ENCODE peak calls at places on chromosome 10, in four cellular contexts. N is HTR-8/SVneo; R is activated CD8-positive, alpha-beta memory T cell treated with anti-CD3 and anti-CD28 coated beads, Interleukin-2, amount 10 ng/mL, durations not matched to agents 7 days and 5 days; M is cardiac fibroblast. T is an unnamed sample.

GRCh38 chr10:73591935-73592699 is 975 bp upstream of the USP54 start:
- DNase-seq in N (no peak), R (no peak), M (peak; percentile 64), T (peak; percentile 38)

GRCh38 chr10:100939763-100940344 is 27.1 kb downstream of the SLF2 start:
- DNase-seq in N (no peak), M (no peak), R (no peak), T (no peak)

GRCh38 chr10:103807996-103808395 is 47.4 kb downstream of the SH3PXD2A start:
- DNase-seq in M (no peak), R (no peak), N (no peak), T (no peak)

GRCh38 chr10:14449293-14449815 is 118.6 kb upstream of the FRMD4A start:
- DNase-seq in M (no peak), R (no peak), N (no peak), T (no peak)

GRCh38 chr10:100346351-100346764 is 675 bp upstream of the SCD start:
- DNase-seq in R (peak; percentile 89), N (peak; percentile 56), M (peak; percentile 78), T (peak; percentile 83)

GRCh38 chr10:78541528-78542470 is 508.1 kb downstream of the RPS24 start:
- DNase-seq in N (no peak), M (peak; percentile 51), R (no peak), T (no peak)

GRCh38 chr10:31315453-31315852 is 3.6 kb upstream of the ZEB1 start:
- DNase-seq in M (peak; percentile 49), R (no peak), N (no peak), T (no peak)

GRCh38 chr10:3193751-3194150 is 21.2 kb upstream of the PITRM1 start:
- DNase-seq in N (no peak), M (no peak), R (no peak), T (no peak)

GRCh38 chr10:3813986-3814831 is 29.2 kb upstream of the KLF6 start:
- DNase-seq in N (no peak), R (no peak), M (no peak), T (no peak)

GRCh38 chr10:48612241-48612943 is 7.5 kb upstream of the ARHGAP22 start:
- DNase-seq in N (no peak), R (peak; percentile 15), M (no peak), T (no peak)

GRCh38 chr10:91672021-91672608 is 39.2 kb upstream of the PPP1R3C start:
- DNase-seq in M (peak; percentile 58), R (no peak), N (peak; percentile 80), T (peak; percentile 12)

GRCh38 chr10:76341740-76342139 is 910.3 kb downstream of the LRMDA start:
- DNase-seq in N (no peak), M (no peak), R (no peak), T (no peak)

GRCh38 chr10:21431799-21432198 is 93.7 kb downstream of the SKIDA1 start:
- DNase-seq in N (no peak), R (no peak), M (no peak), T (no peak)

GRCh38 chr10:116866987-116867595 is 17.8 kb downstream of the ENO4 start:
- DNase-seq in N (no peak), M (peak; percentile 18), R (no peak), T (no peak)

GRCh38 chr10:124091646-124092269 is 1.6 kb downstream of the CHST15 start:
- DNase-seq in N (no peak), M (peak; percentile 39), R (no peak), T (peak; percentile 48)

GRCh38 chr10:86945361-86946214 is 11.8 kb downstream of the MMRN2 start:
- DNase-seq in M (no peak), N (no peak), R (peak; percentile 35), T (peak; percentile 75)

GRCh38 chr10:8803992-8804391 is 749.5 kb downstream of the GATA3 start:
- DNase-seq in R (no peak), M (no peak), N (no peak), T (no peak)

GRCh38 chr10:22662693-22663330 is 51.6 kb downstream of the PIP4K2A start:
- DNase-seq in R (no peak), N (no peak), M (no peak), T (no peak)

GRCh38 chr10:50514995-50515394 is 108.8 kb downstream of the SGMS1 start:
- DNase-seq in R (no peak), N (no peak), M (no peak), T (no peak)

GRCh38 chr10:117541405-117541908 is 1.1 kb upstream of the EMX2 start:
- DNase-seq in R (no peak), M (peak; percentile 41), N (no peak), T (no peak)

GRCh38 chr10:61464461-61465215 is 11.5 kb upstream of the TMEM26 start:
- DNase-seq in N (no peak), M (peak; percentile 44), R (no peak), T (no peak)

GRCh38 chr10:122740640-122741039 is 41.0 kb upstream of the C10orf120 start:
- DNase-seq in N (no peak), R (no peak), M (no peak), T (peak; percentile 26)

GRCh38 chr10:123496336-123496735 is 169.8 kb upstream of the GPR26 start:
- DNase-seq in N (no peak), R (no peak), M (no peak), T (no peak)

GRCh38 chr10:26486304-26486703 is 48.2 kb downstream of the APBB1IP start:
- DNase-seq in M (peak; percentile 84), R (no peak), N (peak; percentile 51), T (no peak)

GRCh38 chr10:68666280-68666760 is 54.7 kb upstream of the CCAR1 start:
- DNase-seq in N (peak; percentile 58), M (peak; percentile 81), R (no peak), T (no peak)

GRCh38 chr10:5498791-5499492 is 428 bp downstream of the CALML5 start:
- DNase-seq in R (no peak), N (no peak), M (no peak), T (no peak)

GRCh38 chr10:17375936-17376584 is 78.3 kb downstream of the ST8SIA6 start:
- DNase-seq in M (peak; percentile 15), N (no peak), R (no peak), T (peak; percentile 14)

GRCh38 chr10:124653811-124654651 is 90.1 kb downstream of the FAM53B start:
- DNase-seq in N (no peak), R (no peak), M (no peak), T (no peak)

GRCh38 chr10:133438711-133439273 is 14.4 kb upstream of the SPRN start:
- DNase-seq in R (no peak), N (peak; percentile 13), M (no peak), T (peak; percentile 38)

GRCh38 chr10:88755753-88756152 is 4.1 kb upstream of the LIPN start:
- DNase-seq in R (no peak), M (no peak), N (no peak), T (no peak)

GRCh38 chr10:132001238-132001977 is 19.7 kb upstream of the BNIP3 start:
- DNase-seq in N (no peak), M (peak; percentile 69), R (no peak), T (peak; percentile 45)

GRCh38 chr10:69801434-69802315 is at the start of gene COL13A1:
- DNase-seq in N (peak; percentile 77), M (peak; percentile 59), R (no peak), T (peak; percentile 87)

GRCh38 chr10:47299989-47300931 is at the start of gene GDF10:
- DNase-seq in N (no peak), M (no peak), R (no peak), T (peak; percentile 47)

GRCh38 chr10:70866424-70866823 is 21.9 kb downstream of the PCBD1 start:
- DNase-seq in N (no peak), R (no peak), M (peak; percentile 26), T (no peak)

GRCh38 chr10:29387269-29387668 is 98.4 kb downstream of the LYZL1 start:
- DNase-seq in M (no peak), R (no peak), N (no peak), T (no peak)

GRCh38 chr10:70563230-70563629 is 39.3 kb downstream of the PRF1 start:
- DNase-seq in M (no peak), N (no peak), R (no peak), T (peak; percentile 37)

GRCh38 chr10:16756561-16757221 is 60.5 kb downstream of the RSU1 start:
- DNase-seq in R (no peak), M (peak; percentile 56), N (no peak), T (no peak)

GRCh38 chr10:124705817-124706461 is 38.2 kb downstream of the FAM53B start:
- DNase-seq in N (no peak), M (peak; percentile 48), R (no peak), T (no peak)

GRCh38 chr10:42645103-42645502 is 6.7 kb upstream of the ZNF33B start:
- DNase-seq in R (no peak), N (no peak), M (peak; percentile 37), T (no peak)